ENCODE peak calls at places on chromosome X, in six cellular contexts. M is HCT116, W is transverse colon, N is prostate gland, Y is body of pancreas, Z is breast epithelium. A is an unnamed sample.

GRCh38 chrX:107978707-107979307 is 3.4 kb downstream of the TEX13B start:
- DNase-seq in M (peak; percentile 12), W (no peak), N (no peak), Y (peak; percentile 3), Z (no peak), A (no peak)

GRCh38 chrX:1507511-1508463 is 29.2 kb downstream of the P2RY8 start:
- DNase-seq in M (no peak), W (peak; percentile 37), N (no peak), Y (peak; percentile 33), Z (no peak), A (peak; percentile 76)

GRCh38 chrX:106467422-106467821 is 144.4 kb upstream of the RADX start:
- DNase-seq in M (no peak), W (no peak), N (no peak), Y (no peak), Z (no peak), A (no peak)

GRCh38 chrX:78024349-78025108 is 55.1 kb upstream of the PGAM4 start:
- DNase-seq in M (peak; percentile 43), W (peak; percentile 69), N (no peak), Y (peak; percentile 73), Z (no peak), A (peak; percentile 72)

GRCh38 chrX:144335402-144335801 is 451.5 kb downstream of the UBE2NL start:
- DNase-seq in M (no peak), W (no peak), N (no peak), Y (no peak), Z (no peak), A (no peak)

GRCh38 chrX:42247241-42247640 is 323.9 kb upstream of the CASK start:
- DNase-seq in M (no peak), W (no peak), N (no peak), Y (no peak), Z (no peak), A (no peak)

GRCh38 chrX:135513140-135513535 is 7.3 kb upstream of the INTS6L start:
- DNase-seq in M (no peak), W (no peak), N (no peak), Y (no peak), Z (no peak), A (no peak)

GRCh38 chrX:150831863-150832262 is 66.6 kb downstream of the CD99L2 start:
- DNase-seq in M (no peak), W (no peak), N (no peak), Y (no peak), Z (no peak), A (no peak)

GRCh38 chrX:103845165-103845653 is 13.2 kb upstream of the RAB9B start:
- DNase-seq in M (peak; percentile 38), W (peak; percentile 72), N (peak; percentile 10), Y (peak; percentile 59), Z (peak; percentile 47), A (no peak)

GRCh38 chrX:106906361-106906760 is 3.2 kb upstream of the RIPPLY1 start:
- DNase-seq in M (no peak), W (no peak), N (no peak), Y (no peak), Z (no peak), A (no peak)

GRCh38 chrX:45824471-45824870 is 623.8 kb upstream of the DIPK2B start:
- DNase-seq in M (peak; percentile 89), W (no peak), N (no peak), Y (peak; percentile 10), Z (no peak), A (no peak)

GRCh38 chrX:107736781-107737531 is 38.6 kb downstream of the TSC22D3 start:
- DNase-seq in M (no peak), W (no peak), N (no peak), Y (peak; percentile 39), Z (no peak), A (no peak)

GRCh38 chrX:48794993-48795501 is 6.8 kb upstream of the HDAC6 start:
- DNase-seq in M (no peak), W (no peak), N (no peak), Y (no peak), Z (no peak), A (peak; percentile 77)

GRCh38 chrX:124127496-124127895 is 166.0 kb downstream of the STAG2 start:
- DNase-seq in M (no peak), W (no peak), N (no peak), Y (no peak), Z (no peak), A (no peak)

GRCh38 chrX:110374544-110374943 is 15.9 kb downstream of the RTL9 start:
- DNase-seq in M (no peak), W (no peak), N (no peak), Y (no peak), Z (no peak), A (no peak)
- TF ChIP-seq POLR2A in M (no peak), W (no peak), N (no peak), Y (no peak), Z (no peak), A (no peak)

GRCh38 chrX:86237482-86237881 is 89.2 kb downstream of the DACH2 start:
- DNase-seq in M (no peak), W (no peak), N (no peak), Y (no peak), Z (no peak), A (no peak)
- H3K9me3 ChIP-seq in M (no peaks in the 10 kb centered on the region), W (no peaks in the 10 kb centered on the region), N (no peaks in the 10 kb centered on the region), Y (no peaks in the 10 kb centered on the region), Z (peaks cover 10% of the 10 kb centered on the region), A (no peaks in the 10 kb centered on the region)

GRCh38 chrX:44384688-44385338 is 41.3 kb upstream of the EFHC2 start:
- DNase-seq in M (no peak), W (no peak), N (no peak), Y (no peak), Z (no peak), A (no peak)

GRCh38 chrX:44382871-44383270 is 39.4 kb upstream of the EFHC2 start:
- DNase-seq in M (no peak), W (no peak), N (no peak), Y (no peak), Z (no peak), A (no peak)
- TF ChIP-seq POLR2A in M (no peak), W (no peak), N (no peak), Y (no peak), Z (no peak), A (no peak)

DNA sequence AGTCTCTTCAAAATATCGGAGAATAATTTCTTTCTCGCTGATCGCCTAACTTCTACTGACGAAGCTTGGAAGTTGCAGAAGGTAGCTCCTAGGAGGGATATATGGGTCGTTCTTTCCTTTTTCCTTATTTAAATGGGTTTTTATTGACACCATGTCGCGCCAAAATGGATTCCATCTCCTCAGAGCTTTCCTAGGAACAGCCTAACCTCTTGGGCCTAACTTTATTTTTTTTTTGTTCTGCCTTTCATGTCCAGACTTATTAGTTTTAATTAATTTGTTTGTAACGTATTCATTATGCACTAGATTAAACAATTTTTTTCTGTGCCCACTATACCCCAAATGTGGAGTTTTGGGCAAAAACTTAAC is 359.4 kb upstream of the ZCCHC13 start:
- DNase-seq in M (no peak), W (no peak), N (no peak), Y (no peak), Z (no peak), A (no peak)
- H3K9me3 ChIP-seq in M (no peaks in the 10 kb centered on the region), W (no peaks in the 10 kb centered on the region), N (no peaks in the 10 kb centered on the region), Y (no peaks in the 10 kb centered on the region), Z (no peaks in the 10 kb centered on the region), A (no peaks in the 10 kb centered on the region)

DNA sequence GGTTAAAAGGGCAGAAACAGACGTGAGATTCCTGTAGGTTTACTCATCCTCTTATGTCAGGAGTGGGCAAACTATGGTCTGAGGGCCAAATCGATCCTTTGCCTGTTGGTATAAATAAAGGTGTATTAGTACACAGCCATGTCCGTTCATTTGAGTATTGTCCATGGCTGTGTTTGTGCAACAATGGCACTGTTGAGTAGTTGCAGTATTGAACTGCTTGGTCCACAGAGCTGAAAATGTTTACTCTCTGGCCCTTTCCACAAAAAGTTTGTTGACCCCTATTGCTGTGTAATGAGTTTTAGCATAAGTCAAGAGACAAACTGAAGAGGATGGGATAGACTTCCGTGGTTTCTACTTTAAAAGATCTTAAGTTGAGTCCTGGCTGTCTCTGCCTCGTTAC is 59.0 kb upstream of the MID1 start:
- DNase-seq in M (no peak), W (no peak), N (no peak), Y (no peak), Z (no peak), A (no peak)
- TF ChIP-seq POLR2A in M (no peak), W (no peak), N (no peak), Y (no peak), Z (no peak), A (no peak)